ENCODE peak calls at places on chromosomes 5 and 9, in nine cellular contexts. K is pancreas, U is A673, J is A549, V is left lung, Q is AG04450, C is breast epithelium, L is HCT116, F is right lobe of liver. P is an unnamed sample.
A peak's percentile ranks its signal among the peaks of the same experiment; 100 is the strongest.

GRCh38 chr5:172904312-172904642 is 54.9 kb upstream of the RPL26L1 start:
- DNase-seq in K (no peak), J (no peak), V (no peak), F (no peak), C (no peak), U (no peak), Q (no peak), L (no peak), P (no peak)

GRCh38 chr5:109946610-109947009 is 256.9 kb downstream of the MAN2A1 start:
- DNase-seq in U (no peak), F (no peak), V (no peak), Q (no peak), L (no peak), K (no peak), C (no peak), J (no peak), P (no peak)

GRCh38 chr9:107431461-107431860 is 58.1 kb downstream of the KLF4 start:
- DNase-seq in J (no peak), C (no peak), L (no peak), K (no peak), F (no peak), U (no peak), Q (no peak), V (no peak), P (no peak)

GRCh38 chr5:126917918-126918623 is 112.3 kb downstream of the MARCHF3 start:
- DNase-seq in U (no peak), J (peak; percentile 60), C (no peak), K (peak; percentile 58), V (peak; percentile 39), L (no peak), Q (no peak), F (no peak), P (no peak)

GRCh38 chr5:148760945-148761638 is 65.3 kb upstream of the ADRB2 start:
- DNase-seq in V (no peak), Q (no peak), J (no peak), L (no peak), K (no peak), U (no peak), F (no peak), C (no peak), P (peak; percentile 94)

GRCh38 chr5:79573983-79574890 is 38.0 kb upstream of the TENT2 start:
- DNase-seq in V (no peak), U (no peak), L (no peak), J (no peak), Q (no peak), F (no peak), C (no peak), K (no peak), P (no peak)

GRCh38 chr9:124776952-124777645 is at the start of gene OLFML2A:
- DNase-seq in F (no peak), U (peak; percentile 66), V (no peak), C (peak; percentile 51), J (peak; percentile 41), K (peak; percentile 78), Q (no peak), L (no peak), P (no peak)

GRCh38 chr5:38595149-38595725 is 38.8 kb upstream of the LIFR start:
- DNase-seq in J (peak; percentile 7), K (no peak), Q (peak; percentile 37), L (no peak), C (no peak), U (peak; percentile 29), V (no peak), F (no peak), P (no peak)

GRCh38 chr5:87829214-87829551 is 416.5 kb upstream of the CCNH start:
- DNase-seq in U (no peak), Q (no peak), L (peak; percentile 6), J (peak; percentile 14), F (peak; percentile 83), K (peak; percentile 68), V (no peak), C (peak; percentile 68), P (no peak)

GRCh38 chr9:134966697-134967546 is 49.2 kb upstream of the FCN1 start:
- DNase-seq in K (peak; percentile 34), Q (no peak), J (no peak), U (no peak), C (peak; percentile 40), L (no peak), V (peak; percentile 24), F (no peak), P (no peak)

GRCh38 chr9:69066955-69067354 is 31.4 kb downstream of the FXN start:
- DNase-seq in L (no peak), Q (no peak), K (peak; percentile 55), C (no peak), F (no peak), U (no peak), J (no peak), V (no peak), P (no peak)

GRCh38 chr9:93091453-93092081 is 4.5 kb upstream of the CARD19 start:
- DNase-seq in L (peak; percentile 73), K (peak; percentile 50), V (peak; percentile 61), Q (peak; percentile 62), U (peak; percentile 44), F (peak; percentile 63), J (peak; percentile 77), C (peak; percentile 61), P (no peak)

GRCh38 chr9:88258012-88258411 is 119.7 kb upstream of the SPATA31C2 start:
- DNase-seq in L (no peak), V (peak; percentile 70), C (no peak), K (no peak), J (no peak), F (peak; percentile 30), U (peak; percentile 22), Q (no peak), P (no peak)

GRCh38 chr5:137954131-137954879 is 65.0 kb downstream of the PKD2L2 start:
- DNase-seq in Q (peak; percentile 63), F (no peak), C (no peak), V (no peak), J (peak; percentile 73), U (peak; percentile 91), L (no peak), K (no peak), P (no peak)

GRCh38 chr5:169547508-169547907 is 36.1 kb upstream of the SPDL1 start:
- DNase-seq in Q (no peak), L (no peak), U (peak; percentile 4), J (no peak), V (no peak), F (no peak), C (no peak), K (no peak), P (no peak)

GRCh38 chr5:108461628-108462367 is 79.9 kb upstream of the FBXL17 start:
- DNase-seq in J (no peak), Q (peak; percentile 7), V (no peak), K (no peak), F (no peak), U (peak; percentile 12), C (no peak), L (no peak), P (peak; percentile 22)

GRCh38 chr5:91288517-91288916 is 94.6 kb downstream of the ARRDC3 start:
- DNase-seq in C (no peak), U (no peak), L (no peak), J (no peak), V (no peak), K (no peak), F (no peak), Q (no peak), P (no peak)

DNA sequence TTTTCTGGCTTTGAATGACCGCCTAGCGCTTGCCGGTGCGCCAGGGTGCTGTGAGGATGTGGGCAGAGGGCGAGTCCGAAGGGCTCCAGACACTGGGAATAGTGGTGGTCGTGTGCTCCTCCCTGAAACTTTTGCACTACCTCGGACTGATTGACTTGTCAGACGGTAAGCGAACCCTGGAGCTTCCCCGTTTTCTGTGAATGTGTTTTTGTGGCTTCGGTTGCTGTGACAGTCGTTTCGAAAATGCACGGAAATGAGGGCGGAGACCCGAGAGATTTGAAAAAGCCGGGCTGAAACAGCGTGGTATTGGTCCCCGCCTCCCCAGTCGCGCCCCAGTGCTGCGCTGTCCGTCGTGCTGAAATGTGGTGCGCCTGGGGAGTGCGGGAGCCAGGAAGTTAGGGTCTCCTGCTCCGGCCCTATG is 102.5 kb upstream of the GABRP start:
- DNase-seq in Q (no peak), V (no peak), C (no peak), U (peak; percentile 63), F (peak; percentile 29), L (no peak), K (peak; percentile 65), J (peak; percentile 6), P (peak; percentile 64)
- H3K4me3 ChIP-seq in Q (no peak overlapping the region), V (no peak overlapping the region), C (no peak overlapping the region), U (no peak overlapping the region), F (no peak overlapping the region), L (no peak overlapping the region), K (no peak overlapping the region), J (no peak overlapping the region), P (peak overlapping the region; percentile 36)

DNA sequence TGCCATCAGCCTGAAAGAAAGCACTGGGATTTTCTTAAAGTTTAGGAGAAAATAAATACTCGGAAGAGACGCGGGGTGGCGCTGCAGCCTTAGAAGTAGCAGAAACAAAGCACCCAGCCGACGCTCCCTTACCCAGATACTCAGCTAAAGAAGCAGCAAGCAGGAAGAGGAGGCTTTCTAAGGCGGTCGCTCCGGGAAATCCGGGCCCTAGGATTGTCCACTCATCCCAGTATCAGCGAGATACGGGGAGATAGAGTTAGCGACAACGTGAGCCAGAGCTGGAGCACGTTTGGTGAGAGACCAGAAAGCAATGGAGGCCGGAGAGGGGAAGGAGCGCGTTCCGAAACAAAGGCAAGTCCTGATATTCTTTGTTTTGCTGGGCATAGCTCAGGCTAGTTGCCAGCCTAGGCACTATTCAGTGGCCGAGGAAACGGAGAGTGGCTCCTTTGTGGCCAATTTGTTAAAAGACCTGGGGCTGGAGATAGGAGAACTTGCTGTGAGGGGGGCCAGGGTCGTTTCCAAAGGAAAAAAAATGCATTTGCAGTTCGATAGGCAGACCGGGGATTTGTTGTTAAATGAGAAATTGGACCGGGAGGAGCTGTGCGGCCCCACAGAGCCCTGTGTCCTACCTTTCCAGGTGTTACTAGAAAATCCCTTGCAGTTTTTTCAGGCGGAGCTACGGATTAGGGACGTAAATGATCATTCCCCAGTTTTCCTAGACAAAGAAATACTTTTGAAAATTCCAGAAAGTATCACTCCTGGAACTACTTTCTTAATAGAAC is at the start of gene PCDHB2:
- DNase-seq in U (peak; percentile 94), C (no peak), V (no peak), J (peak; percentile 86), Q (no peak), L (no peak), K (no peak), F (no peak), P (peak; percentile 70)
- TF ChIP-seq CTCF in U (peak; percentile 87), C (peak; percentile 42), V (peak; percentile 12), J (peak; percentile 58), Q (peak; percentile 16), L (no peak), K (no peak), F (no peak), P (peak; percentile 58)

GRCh38 chr9:14345586-14346237 is 31.8 kb upstream of the NFIB start:
- DNase-seq in Q (no peak), L (no peak), U (no peak), C (no peak), F (no peak), V (no peak), K (no peak), J (no peak), P (no peak)
- H3K27ac ChIP-seq in Q (no peak overlapping the region), L (no peak overlapping the region), U (no peak overlapping the region), C (peak overlapping the region; percentile 92), F (no peak overlapping the region), V (peak overlapping the region; percentile 74), K (no peak overlapping the region), J (no peak overlapping the region), P (no peak overlapping the region)

GRCh38 chr9:27109621-27110020 is 596 bp downstream of the TEK start:
- DNase-seq in Q (no peak), U (no peak), J (no peak), C (no peak), F (no peak), K (no peak), V (no peak), L (no peak), P (no peak)
- H3K4me3 ChIP-seq in Q (peak overlapping the region; percentile 57), U (no peak overlapping the region), J (no peak overlapping the region), C (peak overlapping the region; percentile 15), F (no peak overlapping the region), K (no peak overlapping the region), V (no peak overlapping the region), L (no peak overlapping the region), P (no peak overlapping the region)

GRCh38 chr5:14806452-14806851 is 65.1 kb downstream of the ANKH start:
- DNase-seq in U (no peak), L (no peak), V (peak; percentile 40), C (no peak), J (no peak), K (no peak), Q (peak; percentile 26), F (peak; percentile 33), P (no peak)
- TF ChIP-seq CTCF in U (no peak), L (no peak), V (no peak), C (no peak), J (no peak), K (no peak), Q (no peak), F (no peak), P (no peak)